ENCODE peak calls at places on chromosome 19, in four cellular contexts. R is psoas muscle, Y is progenitor cell of endocrine pancreas, S is Panc1. K is an unnamed sample.

GRCh38 chr19:15251010-15251748 is 18.9 kb upstream of the EPHX3 start:
- DNase-seq in R (peak), Y (no peak), S (no peak), K (no peak)

GRCh38 chr19:42111384-42111783 is 20.9 kb downstream of the POU2F2 start:
- DNase-seq in R (no peak), Y (no peak), S (no peak), K (no peak)

GRCh38 chr19:39924952-39925351 is 9.5 kb downstream of the FCGBP start:
- DNase-seq in R (no peak), Y (no peak), S (no peak), K (no peak)

GRCh38 chr19:34393629-34394028 is 10.6 kb upstream of the PDCD2L start:
- DNase-seq in R (peak), Y (no peak), S (no peak), K (no peak)

GRCh38 chr19:50843701-50844221 is 10.4 kb upstream of the KLK15 start:
- DNase-seq in R (no peak), Y (no peak), S (no peak), K (no peak)

GRCh38 chr19:29410974-29411615 is 114.7 kb upstream of the VSTM2B start:
- DNase-seq in R (no peak), Y (no peak), S (no peak), K (no peak)

GRCh38 chr19:50649433-50650391 is at the start of gene C19orf81:
- DNase-seq in R (no peak), Y (no peak), S (no peak), K (no peak)

GRCh38 chr19:29845576-29846176 is 33.9 kb downstream of the CCNE1 start:
- DNase-seq in R (peak), Y (no peak), S (no peak), K (no peak)

GRCh38 chr19:41447732-41448332 is 4.9 kb downstream of the ERICH4 start:
- DNase-seq in R (no peak), Y (no peak), S (no peak), K (no peak)

GRCh38 chr19:18865973-18866799 is 29.8 kb downstream of the CERS1 start:
- DNase-seq in R (peak), Y (peak), S (no peak), K (no peak)

GRCh38 chr19:35718345-35719041 is 690 bp downstream of the KMT2B start:
- DNase-seq in R (peak), Y (no peak), S (no peak), K (no peak)

GRCh38 chr19:55459950-55460657 is 1.3 kb downstream of the ISOC2 start:
- DNase-seq in R (no peak), Y (no peak), S (no peak), K (no peak)

GRCh38 chr19:2858864-2859263 is 8.3 kb upstream of the ZNF556 start:
- DNase-seq in R (no peak), Y (no peak), S (no peak), K (no peak)

GRCh38 chr19:2330632-2331284 is 2.3 kb downstream of the SPPL2B start:
- DNase-seq in R (peak), Y (no peak), S (no peak), K (no peak)

GRCh38 chr19:31113250-31113685 is 236.0 kb downstream of the TSHZ3 start:
- DNase-seq in R (no peak), Y (no peak), S (peak), K (no peak)

GRCh38 chr19:18895038-18895827 is 725 bp downstream of the CERS1 start:
- DNase-seq in R (peak), Y (peak), S (no peak), K (no peak)

GRCh38 chr19:14150770-14151661 is 14.6 kb upstream of the ASF1B start:
- DNase-seq in R (no peak), Y (no peak), S (no peak), K (no peak)

GRCh38 chr19:14150041-14150769 is 13.8 kb upstream of the ASF1B start:
- DNase-seq in R (no peak), Y (no peak), S (no peak), K (no peak)

GRCh38 chr19:14149509-14149994 is 13.2 kb upstream of the ASF1B start:
- DNase-seq in R (peak), Y (no peak), S (no peak), K (no peak)

GRCh38 chr19:14147797-14148605 is 11.6 kb upstream of the ASF1B start:
- DNase-seq in R (peak), Y (peak), S (no peak), K (peak)

DNA sequence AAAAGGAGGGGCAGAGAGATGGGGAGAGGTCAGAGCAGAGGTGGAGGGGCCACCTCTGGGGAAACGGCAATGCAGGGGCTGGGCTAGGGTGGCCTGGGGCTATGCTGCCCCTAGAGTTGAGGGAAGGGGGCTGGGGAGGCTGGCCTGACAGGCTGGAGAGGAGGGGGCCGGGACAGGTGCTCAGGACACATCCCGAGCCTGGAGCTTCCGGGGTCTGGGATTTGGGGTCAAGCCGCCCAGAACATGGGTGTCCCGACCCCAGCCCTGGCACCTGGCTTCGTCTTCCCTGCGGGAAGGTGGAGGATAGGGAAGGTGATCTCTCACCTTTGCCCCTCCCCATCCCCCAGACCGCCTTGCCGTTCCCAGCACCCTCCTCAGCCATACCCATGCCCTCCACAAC is 12.6 kb upstream of the ASF1B start:
- DNase-seq in R (no peak), Y (no peak), S (no peak), K (no peak)
- TF ChIP-seq CTCF in R (no peak), Y (no peak), S (no peak), K (no peak)

GRCh38 chr19:48970923-48971395 is 5.8 kb downstream of the FTL start:
- DNase-seq in R (peak), Y (peak), S (no peak), K (no peak)

GRCh38 chr19:48977061-48977460 is 12.0 kb downstream of the FTL start:
- DNase-seq in R (no peak), Y (no peak), S (no peak), K (no peak)

GRCh38 chr19:48970139-48970766 is 5.1 kb downstream of the FTL start:
- DNase-seq in R (no peak), Y (no peak), S (no peak), K (no peak)

GRCh38 chr19:48975947-48976847 is 11.1 kb downstream of the FTL start:
- DNase-seq in R (no peak), Y (no peak), S (no peak), K (no peak)
- TF ChIP-seq CTCF in R (no peak), Y (no peak), S (no peak), K (no peak)

GRCh38 chr19:7731615-7732014 is 295 bp downstream of the CLEC4G start:
- DNase-seq in R (no peak), Y (no peak), S (no peak), K (no peak)

GRCh38 chr19:7730286-7731217 is 1.4 kb downstream of the CLEC4G start:
- DNase-seq in R (no peak), Y (no peak), S (no peak), K (no peak)

GRCh38 chr19:7731218-7731595 is 703 bp downstream of the CLEC4G start:
- DNase-seq in R (no peak), Y (no peak), S (no peak), K (no peak)

GRCh38 chr19:7729831-7730285 is 2.1 kb downstream of the CLEC4G start:
- DNase-seq in R (no peak), Y (no peak), S (no peak), K (no peak)

DNA sequence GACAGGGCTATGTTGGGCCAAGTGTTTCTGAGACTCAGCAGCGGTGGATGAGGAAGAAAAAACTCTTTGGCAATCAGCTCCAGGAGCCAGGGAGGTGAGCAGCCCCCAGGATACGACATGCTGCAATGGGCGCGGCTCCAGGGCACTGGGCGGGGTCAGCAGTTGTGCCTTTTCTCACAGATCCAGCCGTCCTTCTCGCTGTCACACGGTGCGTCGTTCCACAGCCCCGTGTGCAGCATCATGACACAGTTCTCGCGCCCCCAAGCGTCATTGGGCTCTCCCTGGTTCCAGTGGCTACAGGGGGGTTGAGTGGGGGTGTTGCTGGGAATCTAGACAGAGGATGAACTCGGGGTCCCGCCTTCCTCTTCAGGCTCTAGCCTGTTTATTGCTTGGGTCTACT is 2.7 kb downstream of the CLEC4G start:
- DNase-seq in R (no peak), Y (no peak), S (no peak), K (no peak)
- TF ChIP-seq CTCF in R (no peak), Y (no peak), S (no peak), K (no peak)

GRCh38 chr19:5170329-5170745 is 170.3 kb downstream of the PTPRS start:
- DNase-seq in R (no peak), Y (peak), S (no peak), K (no peak)
- TF ChIP-seq CTCF in R (peak), Y (peak), S (no peak), K (peak)

GRCh38 chr19:56837004-56837403 is 3.5 kb downstream of the PEG3 start:
- DNase-seq in R (no peak), Y (no peak), S (no peak), K (no peak)

GRCh38 chr19:56838930-56839664 is 1.4 kb downstream of the PEG3 start:
- DNase-seq in R (peak), Y (no peak), S (no peak), K (peak)

GRCh38 chr19:56838680-56838929 is 1.9 kb downstream of the PEG3 start:
- DNase-seq in R (no peak), Y (no peak), S (no peak), K (no peak)

GRCh38 chr19:56837492-56837891 is 3.0 kb downstream of the PEG3 start:
- DNase-seq in R (peak), Y (no peak), S (no peak), K (no peak)

GRCh38 chr19:56837892-56838679 is 2.4 kb downstream of the PEG3 start:
- DNase-seq in R (peak), Y (no peak), S (no peak), K (no peak)
- TF ChIP-seq CTCF in R (peak), Y (no peak), S (no peak), K (no peak)

DNA sequence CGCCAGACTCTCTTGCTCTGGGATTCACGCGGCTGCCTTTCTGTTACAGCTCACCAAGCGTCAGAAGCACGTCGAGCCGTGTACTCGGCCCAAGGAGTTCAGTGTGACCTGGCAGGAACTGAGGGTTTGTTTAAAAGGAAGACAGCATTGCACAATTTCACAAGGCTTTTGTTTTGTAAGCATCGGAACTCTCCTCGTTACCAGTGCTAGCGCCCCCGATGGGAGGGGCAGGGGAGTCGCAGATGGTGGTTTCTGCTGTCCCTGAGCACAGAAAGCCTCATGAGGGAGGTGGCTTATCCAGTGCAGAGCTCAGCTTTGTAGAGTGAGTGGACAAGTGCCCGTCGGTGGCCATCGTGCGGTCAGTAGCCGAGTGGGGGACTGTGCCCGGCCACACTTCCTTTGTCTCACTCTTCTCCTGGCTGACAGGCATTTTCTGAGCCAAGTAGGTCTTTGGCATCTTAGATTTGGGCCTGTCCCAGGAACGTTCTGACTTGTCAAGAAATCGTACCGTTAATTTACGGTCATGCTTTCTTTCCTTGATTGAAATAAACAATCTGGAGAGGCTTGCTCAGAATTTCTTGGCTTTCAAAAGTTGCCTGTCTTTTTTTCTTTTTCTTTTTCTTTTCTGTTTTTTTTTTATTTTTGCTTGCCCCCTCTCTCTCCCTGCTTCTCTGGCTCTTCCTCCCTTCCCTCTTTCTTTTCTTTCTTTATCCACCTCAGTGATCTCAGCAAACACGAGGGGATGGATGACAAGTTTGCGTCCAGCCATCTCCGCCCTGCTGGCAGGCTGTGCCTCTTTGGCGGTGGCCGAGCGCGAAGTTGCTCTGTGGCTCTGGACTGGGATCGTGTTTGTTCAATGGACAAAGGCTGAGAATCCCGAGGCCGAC is 7.7 kb downstream of the KDM4B start:
- DNase-seq in R (peak), Y (no peak), S (no peak), K (peak)
- TF ChIP-seq CTCF in R (peak), Y (no peak), S (no peak), K (peak)

GRCh38 chr19:1214862-1215731 is 9.5 kb downstream of the STK11 start:
- DNase-seq in R (peak), Y (no peak), S (no peak), K (no peak)

GRCh38 chr19:1214299-1214861 is 8.8 kb downstream of the STK11 start:
- DNase-seq in R (no peak), Y (no peak), S (no peak), K (no peak)

GRCh38 chr19:1210227-1210538 is 4.6 kb downstream of the STK11 start:
- DNase-seq in R (no peak), Y (no peak), S (no peak), K (no peak)

GRCh38 chr19:1213391-1214286 is 8.1 kb downstream of the STK11 start:
- DNase-seq in R (peak), Y (no peak), S (no peak), K (no peak)

DNA sequence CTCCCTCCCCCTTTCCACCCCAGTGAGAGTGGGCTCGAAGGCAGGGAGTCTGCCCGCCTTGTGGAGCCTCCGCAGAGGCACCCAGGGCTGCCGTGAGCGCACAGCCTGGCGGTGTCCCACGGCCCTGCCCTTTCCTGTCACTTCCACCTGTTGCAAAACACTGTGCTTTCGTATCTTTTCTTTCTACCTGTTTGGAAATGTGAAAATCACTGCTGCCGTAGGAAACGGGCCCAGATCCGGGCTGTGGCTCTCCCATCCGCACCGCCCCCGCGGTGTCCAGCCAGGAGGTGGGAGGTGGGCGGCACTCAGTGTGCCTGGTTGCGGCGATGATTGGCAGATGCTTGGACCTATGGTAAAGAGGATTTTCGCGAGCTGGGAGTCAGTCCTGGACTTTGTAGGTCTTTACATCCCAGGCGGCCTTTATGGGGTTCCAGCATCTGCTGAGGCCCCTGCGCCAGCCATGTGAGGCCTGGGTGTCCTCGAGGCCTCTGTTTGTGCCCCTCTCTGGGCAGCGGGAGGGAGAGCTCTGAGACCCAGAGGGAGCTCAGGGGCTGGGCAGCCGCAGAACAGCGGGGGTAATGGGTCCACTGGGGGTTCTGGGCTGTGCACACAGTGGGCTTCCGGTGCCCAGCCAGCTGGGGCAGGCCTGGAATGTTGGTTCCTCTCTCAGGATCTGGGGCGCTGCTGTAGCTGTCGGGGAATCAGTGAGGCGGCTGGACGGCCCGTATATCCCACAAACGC is 6.1 kb downstream of the STK11 start:
- DNase-seq in R (peak), Y (no peak), S (no peak), K (no peak)
- TF ChIP-seq CTCF in R (no peak), Y (no peak), S (no peak), K (no peak)

GRCh38 chr19:3882041-3882384 is 1.5 kb downstream of the ATCAY start:
- DNase-seq in R (no peak), Y (no peak), S (no peak), K (no peak)

GRCh38 chr19:3880471-3881271 is at the start of gene ATCAY:
- DNase-seq in R (no peak), Y (no peak), S (no peak), K (no peak)

GRCh38 chr19:3881272-3882040 is 971 bp downstream of the ATCAY start:
- DNase-seq in R (no peak), Y (no peak), S (no peak), K (no peak)

DNA sequence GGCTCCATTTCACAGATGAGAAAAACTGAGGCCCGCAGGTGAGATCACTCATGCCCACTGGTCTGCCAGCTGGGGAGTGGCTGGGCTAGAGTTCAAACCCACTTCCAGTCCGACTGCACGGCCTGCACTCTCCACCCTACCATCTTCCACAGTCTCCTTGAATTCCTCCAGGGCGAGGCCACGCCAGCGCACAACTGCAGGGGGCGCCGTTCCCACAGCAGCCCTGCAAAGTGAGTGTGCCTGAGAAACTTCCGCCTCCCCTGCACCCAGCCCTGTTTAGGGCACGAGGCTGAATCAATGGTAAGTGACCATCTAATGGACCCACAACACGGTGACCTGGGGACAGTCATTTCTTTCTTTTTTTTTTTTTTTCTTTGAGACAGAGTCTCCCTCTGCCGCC is 829 bp upstream of the ATCAY start:
- DNase-seq in R (no peak), Y (no peak), S (no peak), K (no peak)
- TF ChIP-seq CTCF in R (no peak), Y (peak), S (no peak), K (no peak)